ENCODE peak calls at places on chromosome 6, in five cellular contexts. Y, K, E, V and A are unnamed samples.

GRCh38 chr6:26332408-26332807 is 32.6 kb upstream of the BTN3A2 start:
- DNase-seq in E (no peak), K (no peak), V (no peak), Y (no peak), A (no peak)

GRCh38 chr6:81171991-81172740 is 580.3 kb downstream of the TENT5A start:
- DNase-seq in V (peak; percentile 28), Y (no peak), E (no peak), K (no peak), A (peak; percentile 69)

GRCh38 chr6:136511921-136512320 is 38.3 kb downstream of the MAP7 start:
- DNase-seq in K (no peak), E (no peak), Y (no peak), V (no peak), A (no peak)

GRCh38 chr6:138107078-138107751 is at the start of gene PERP:
- DNase-seq in V (peak; percentile 46), Y (peak; percentile 63), K (no peak), E (no peak), A (peak; percentile 82)

GRCh38 chr6:137724018-137724403 is 143.0 kb upstream of the TNFAIP3 start:
- DNase-seq in Y (no peak), K (no peak), E (no peak), V (no peak), A (no peak)

GRCh38 chr6:27839303-27840081 is 72.7 kb downstream of the OR2B2 start:
- DNase-seq in V (peak; percentile 38), Y (peak; percentile 28), K (no peak), E (no peak), A (no peak)

GRCh38 chr6:15038013-15038791 is 207.7 kb upstream of the JARID2 start:
- DNase-seq in E (no peak), V (no peak), Y (no peak), K (peak; percentile 62), A (no peak)

GRCh38 chr6:155517282-155517681 is 61.6 kb upstream of the NOX3 start:
- DNase-seq in E (no peak), Y (no peak), K (no peak), V (no peak), A (no peak)

GRCh38 chr6:89385156-89385667 is 26.9 kb downstream of the RRAGD start:
- DNase-seq in E (peak; percentile 51), Y (no peak), V (no peak), K (no peak), A (peak; percentile 77)

GRCh38 chr6:132316970-132317369 is 84.3 kb downstream of the MOXD1 start:
- DNase-seq in Y (no peak), K (no peak), V (no peak), E (no peak), A (no peak)

GRCh38 chr6:132818404-132819359 is 4.3 kb downstream of the RPS12 start:
- DNase-seq in E (no peak), Y (no peak), K (no peak), V (no peak), A (no peak)

GRCh38 chr6:133432021-133432989 is 191.1 kb downstream of the EYA4 start:
- DNase-seq in Y (no peak), K (peak; percentile 33), E (no peak), V (no peak), A (no peak)

GRCh38 chr6:49906511-49906910 is 40.2 kb upstream of the CRISP1 start:
- DNase-seq in K (no peak), E (no peak), V (no peak), Y (no peak), A (no peak)

GRCh38 chr6:12483712-12484111 is 193.6 kb downstream of the EDN1 start:
- DNase-seq in Y (peak; percentile 30), K (no peak), E (peak; percentile 64), V (no peak), A (no peak)

GRCh38 chr6:111813247-111814162 is 59.7 kb downstream of the FYN start:
- DNase-seq in V (no peak), Y (no peak), K (no peak), E (no peak), A (no peak)

GRCh38 chr6:113654396-113654795 is 202.7 kb upstream of the MARCKS start:
- DNase-seq in Y (peak; percentile 54), V (no peak), E (no peak), K (no peak), A (peak; percentile 86)

GRCh38 chr6:4610256-4610655 is 165.9 kb upstream of the CDYL start:
- DNase-seq in Y (no peak), E (no peak), K (no peak), V (no peak), A (peak; percentile 92)

GRCh38 chr6:96775727-96776400 is 61.4 kb downstream of the GPR63 start:
- DNase-seq in Y (no peak), V (no peak), K (no peak), E (no peak), A (no peak)

GRCh38 chr6:10968776-10969175 is 75.3 kb downstream of the ELOVL2 start:
- DNase-seq in Y (no peak), E (no peak), K (no peak), V (no peak), A (no peak)

GRCh38 chr6:142280265-142280664 is 21.5 kb upstream of the ADGRG6 start:
- DNase-seq in Y (no peak), K (no peak), V (no peak), E (no peak), A (no peak)

GRCh38 chr6:11536795-11537194 is 754 bp upstream of the TMEM170B start:
- DNase-seq in Y (no peak), K (no peak), V (peak; percentile 30), E (no peak), A (no peak)

GRCh38 chr6:137902721-137903120 is 35.7 kb downstream of the TNFAIP3 start:
- DNase-seq in Y (no peak), E (no peak), K (no peak), V (no peak), A (no peak)

GRCh38 chr6:137827977-137828815 is 38.9 kb upstream of the TNFAIP3 start:
- DNase-seq in Y (no peak), K (no peak), E (peak; percentile 84), V (no peak), A (no peak)

DNA sequence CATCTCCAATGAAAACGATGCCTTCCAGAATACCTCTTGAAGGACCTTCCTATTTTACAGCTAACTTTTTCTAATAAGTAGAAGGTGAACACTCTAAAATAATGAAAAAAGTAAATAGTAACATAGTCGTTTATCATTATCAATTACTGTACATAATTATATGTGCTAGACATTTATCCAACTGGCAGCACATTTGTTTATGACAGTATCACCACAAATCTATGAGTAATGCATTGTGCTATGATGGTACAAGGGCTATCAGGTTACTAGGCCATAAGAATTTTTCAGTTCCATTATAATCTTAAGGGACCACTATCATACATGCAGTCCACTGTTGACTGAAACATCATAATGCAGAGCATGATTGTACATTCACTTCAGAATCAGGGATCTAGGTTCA is 68.4 kb downstream of the ATG5 start:
- DNase-seq in V (no peak), K (no peak), Y (no peak), E (no peak), A (no peak)
- TF ChIP-seq EP300 in V (no peak), K (no peak), Y (no peak), E (no peak), A (no peak)

GRCh38 chr6:167847936-167848335 is 21.2 kb downstream of the AFDN start:
- DNase-seq in Y (no peak), V (no peak), E (no peak), K (no peak), A (no peak)

GRCh38 chr6:167848783-167849182 is 22.1 kb downstream of the AFDN start:
- DNase-seq in E (no peak), K (no peak), Y (no peak), V (no peak), A (no peak)

GRCh38 chr6:167845856-167846255 is 19.1 kb downstream of the AFDN start:
- DNase-seq in V (no peak), Y (no peak), E (no peak), K (no peak), A (no peak)

GRCh38 chr6:167849846-167850459 is 23.2 kb downstream of the AFDN start:
- DNase-seq in Y (peak; percentile 4), V (no peak), E (no peak), K (no peak), A (no peak)

DNA sequence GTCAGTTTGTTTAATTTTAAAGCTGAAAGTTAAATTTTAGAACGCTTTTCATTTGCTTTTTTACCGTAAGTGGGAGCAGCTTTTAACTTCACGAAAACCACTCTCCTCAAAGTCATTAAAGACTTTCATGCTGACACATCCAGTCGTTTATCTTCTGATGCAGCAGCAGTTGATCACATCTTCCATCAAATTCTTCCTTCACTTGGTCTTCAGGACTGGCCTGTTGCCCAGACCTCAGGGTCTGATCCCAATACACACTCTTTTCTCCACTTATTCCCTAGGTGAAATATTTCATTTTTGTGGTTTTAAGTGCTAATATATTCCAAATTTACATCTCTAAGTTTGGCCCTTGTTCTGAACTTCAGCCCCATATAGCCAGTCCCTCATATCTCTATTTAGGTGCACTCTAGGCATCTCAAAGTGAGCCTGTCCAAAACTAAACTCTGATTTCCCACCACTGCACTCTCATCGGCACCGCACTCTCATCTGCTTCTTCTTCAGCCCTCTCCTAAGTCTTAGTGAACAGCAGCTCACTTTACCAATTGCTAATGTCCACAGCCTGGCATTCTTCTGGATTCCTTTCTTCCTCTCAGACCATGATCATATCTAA is 20.4 kb downstream of the AFDN start:
- DNase-seq in E (no peak), K (no peak), Y (no peak), V (no peak), A (no peak)
- TF ChIP-seq EP300 in E (no peak), K (no peak), Y (no peak), V (no peak), A (no peak)

DNA sequence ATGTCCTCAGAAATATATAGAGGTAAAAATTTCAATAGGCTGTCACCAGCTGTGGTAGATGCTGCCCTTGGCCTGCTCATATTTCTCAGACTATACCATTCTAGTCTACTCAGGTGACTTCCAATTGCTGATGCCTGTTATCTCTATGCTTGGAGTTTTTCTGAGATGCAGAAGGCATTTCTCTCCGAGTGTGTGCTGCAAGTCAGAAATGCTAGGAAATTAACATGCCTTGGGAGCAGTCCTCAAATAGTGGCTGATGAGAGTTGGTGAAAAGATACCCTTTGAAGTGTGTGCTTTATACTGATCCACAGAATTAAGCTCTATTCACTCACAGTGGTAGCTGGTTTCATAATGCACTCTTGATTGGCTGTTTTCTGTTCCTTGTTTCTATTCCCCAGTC is 43.2 kb upstream of the PKIB start:
- DNase-seq in K (no peak), V (no peak), E (no peak), Y (no peak), A (no peak)
- TF ChIP-seq EP300 in K (no peak), V (no peak), E (no peak), Y (no peak), A (no peak)

GRCh38 chr6:122461885-122462284 is 9.7 kb downstream of the SERINC1 start:
- DNase-seq in E (no peak), V (no peak), Y (no peak), K (no peak), A (no peak)

GRCh38 chr6:122452509-122452908 is 19.1 kb downstream of the SERINC1 start:
- DNase-seq in Y (no peak), E (no peak), K (no peak), V (no peak), A (no peak)

GRCh38 chr6:122454673-122455072 is 16.9 kb downstream of the SERINC1 start:
- DNase-seq in V (no peak), Y (no peak), K (no peak), E (no peak), A (no peak)

GRCh38 chr6:122459240-122459639 is 12.4 kb downstream of the SERINC1 start:
- DNase-seq in V (no peak), E (no peak), Y (no peak), K (no peak), A (no peak)

DNA sequence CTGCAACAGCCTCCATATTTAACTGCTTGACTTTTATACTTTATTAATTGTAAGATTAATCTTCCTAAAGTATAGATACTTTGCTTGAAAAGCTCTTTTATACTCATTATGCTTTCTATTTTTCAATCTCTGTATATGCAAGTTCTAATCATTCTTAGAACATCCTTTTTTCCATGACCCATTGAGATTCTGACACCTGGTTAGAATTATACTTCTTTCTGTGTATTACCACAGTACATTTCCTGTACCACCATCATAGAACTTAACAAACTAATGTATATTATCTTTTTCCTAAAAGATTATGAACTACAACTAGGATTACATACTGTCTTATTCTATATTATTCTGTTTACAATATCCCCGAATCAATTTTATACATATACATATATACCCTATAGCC is 13.5 kb downstream of the SERINC1 start:
- DNase-seq in K (no peak), Y (no peak), E (no peak), V (no peak), A (no peak)
- TF ChIP-seq EP300 in K (no peak), Y (no peak), E (no peak), V (no peak), A (no peak)